ENCODE peak calls at places on chromosomes 3 and 15, in five cellular contexts. Z is stimulated activated CD8-positive, alpha-beta memory T cell treated with anti-CD3 and anti-CD28 coated beads, Interleukin-4, amount 100 ng/mL, for 4 hours; Q is heart left ventricle; U is cardiac fibroblast; G is NCI-H2081. T is an unnamed sample.

GRCh38 chr15:99703603-99704443 is 29.4 kb downstream of the LYSMD4 start:
- DNase-seq in Z (no peak), Q (no peak), U (peak; percentile 91), G (peak; percentile 17), T (no peak)

GRCh38 chr15:88627463-88627862 is 6.3 kb downstream of the AEN start:
- DNase-seq in Z (no peak), Q (no peak), U (no peak), G (no peak), T (no peak)

GRCh38 chr3:181823716-181824115 is 112.0 kb downstream of the SOX2 start:
- DNase-seq in Z (no peak), Q (no peak), U (no peak), G (peak; percentile 74), T (no peak)

GRCh38 chr15:80010131-80010673 is 39.2 kb upstream of the BCL2A1 start:
- DNase-seq in Z (no peak), Q (no peak), U (peak; percentile 34), G (peak; percentile 38), T (no peak)

GRCh38 chr3:182323898-182324297 is 469.4 kb upstream of the ATP11B start:
- DNase-seq in Z (no peak), Q (no peak), U (no peak), G (no peak), T (no peak)

GRCh38 chr15:89362203-89363101 is 27.8 kb upstream of the POLG start:
- DNase-seq in Z (no peak), Q (no peak), U (no peak), G (peak; percentile 86), T (no peak)

GRCh38 chr15:41790169-41790568 is 15.9 kb downstream of the MAPKBP1 start:
- DNase-seq in Z (no peak), Q (no peak), U (no peak), G (no peak), T (no peak)

GRCh38 chr3:59143447-59143846 is 93.6 kb upstream of the CFAP20DC start:
- DNase-seq in Z (no peak), Q (no peak), U (no peak), G (no peak), T (no peak)

GRCh38 chr15:52236015-52236414 is 44.8 kb upstream of the GNB5 start:
- DNase-seq in Z (no peak), Q (no peak), U (no peak), G (no peak), T (no peak)

GRCh38 chr15:101191242-101191641 is 60.6 kb downstream of the CHSY1 start:
- DNase-seq in Z (no peak), Q (no peak), U (no peak), G (no peak), T (no peak)

GRCh38 chr3:13076255-13076654 is 3.0 kb upstream of the IQSEC1 start:
- DNase-seq in Z (no peak), Q (no peak), U (no peak), G (no peak), T (no peak)

GRCh38 chr3:31840252-31840651 is 140.8 kb downstream of the OSBPL10 start:
- DNase-seq in Z (no peak), Q (no peak), U (no peak), G (no peak), T (no peak)

GRCh38 chr3:146165844-146166243 is 4.9 kb upstream of the PLOD2 start:
- DNase-seq in Z (no peak), Q (no peak), U (no peak), G (no peak), T (no peak)

GRCh38 chr15:73325191-73325980 is 43.4 kb downstream of the HCN4 start:
- DNase-seq in Z (no peak), Q (peak; percentile 20), U (no peak), G (peak; percentile 27), T (no peak)

GRCh38 chr3:16329792-16330061 is 64.7 kb downstream of the OXNAD1 start:
- DNase-seq in Z (no peak), Q (no peak), U (no peak), G (no peak), T (no peak)

GRCh38 chr3:148082881-148083280 is 614.8 kb upstream of the AGTR1 start:
- DNase-seq in Z (no peak), Q (no peak), U (no peak), G (no peak), T (no peak)

GRCh38 chr15:60392986-60393811 is 4.6 kb downstream of the ANXA2 start:
- DNase-seq in Z (no peak), Q (peak; percentile 82), U (peak; percentile 96), G (peak; percentile 84), T (peak; percentile 79)

GRCh38 chr3:31483776-31484175 is 48.9 kb upstream of the STT3B start:
- DNase-seq in Z (no peak), Q (no peak), U (no peak), G (no peak), T (no peak)

GRCh38 chr3:60095930-60096329 is 1046.1 kb upstream of the CFAP20DC start:
- DNase-seq in Z (no peak), Q (no peak), U (no peak), G (no peak), T (no peak)

GRCh38 chr3:161096771-161097367 is 8.3 kb downstream of the B3GALNT1 start:
- DNase-seq in Z (no peak), Q (no peak), U (no peak), G (peak; percentile 78), T (no peak)

GRCh38 chr3:111412656-111413055 is 129.3 kb upstream of the CD96 start:
- DNase-seq in Z (no peak), Q (no peak), U (no peak), G (no peak), T (no peak)

GRCh38 chr3:108223928-108224327 is 1.7 kb upstream of the IFT57 start:
- DNase-seq in Z (no peak), Q (no peak), U (peak; percentile 76), G (no peak), T (no peak)

GRCh38 chr15:93035953-93036810 is 52.8 kb downstream of the RGMA start:
- DNase-seq in Z (no peak), Q (peak; percentile 43), U (peak; percentile 45), G (peak; percentile 47), T (peak; percentile 70)

GRCh38 chr3:23915537-23916108 is 1.2 kb downstream of the NKIRAS1 start:
- DNase-seq in Z (no peak), Q (no peak), U (peak; percentile 62), G (peak; percentile 30), T (no peak)

GRCh38 chr3:188956839-188957489 is 214.8 kb upstream of the TPRG1 start:
- DNase-seq in Z (no peak), Q (no peak), U (peak; percentile 84), G (peak; percentile 73), T (no peak)

GRCh38 chr3:4761759-4762158 is 217.5 kb upstream of the BHLHE40 start:
- DNase-seq in Z (no peak), Q (no peak), U (no peak), G (no peak), T (no peak)

GRCh38 chr3:142447308-142447851 is 457 bp downstream of the XRN1 start:
- DNase-seq in Z (peak; percentile 21), Q (no peak), U (peak; percentile 56), G (peak; percentile 67), T (peak; percentile 63)